ENCODE peak calls at places on chromosome 20, in four cellular contexts. L is K562, X is HepG2, Z is GM12878. Q is an unnamed sample.

GRCh38 chr20:10761232-10761631 is 87.4 kb upstream of the JAG1 start:
- DNase-seq in Z (no peak), L (no peak), X (peak), Q (no peak)

GRCh38 chr20:31517373-31517772 is 3.1 kb downstream of the HM13 start:
- DNase-seq in L (peak), Z (no peak), X (peak), Q (peak)

GRCh38 chr20:44083220-44083933 is 103.6 kb downstream of the JPH2 start:
- DNase-seq in X (no peak), L (no peak), Z (no peak), Q (peak)

GRCh38 chr20:58891076-58891685 is 38.7 kb downstream of the GNAS start:
- DNase-seq in X (no peak), Z (no peak), L (peak), Q (peak)

GRCh38 chr20:23403721-23404120 is 17.6 kb downstream of the NAPB start:
- DNase-seq in X (no peak), Z (no peak), L (no peak), Q (no peak)

GRCh38 chr20:58086763-58087566 is 141.5 kb downstream of the ANKRD60 start:
- DNase-seq in Z (no peak), L (peak), X (peak), Q (peak)

GRCh38 chr20:31862506-31862905 is 7.8 kb downstream of the DUSP15 start:
- DNase-seq in Z (no peak), X (no peak), L (no peak), Q (no peak)

GRCh38 chr20:54456423-54456822 is 19.0 kb upstream of the DOK5 start:
- DNase-seq in L (no peak), X (no peak), Z (no peak), Q (no peak)

GRCh38 chr20:62752181-62752670 is 43.6 kb downstream of the NTSR1 start:
- DNase-seq in X (no peak), L (peak), Z (no peak), Q (no peak)

GRCh38 chr20:54560357-54560756 is 85.0 kb downstream of the DOK5 start:
- DNase-seq in Z (no peak), L (no peak), X (no peak), Q (no peak)

GRCh38 chr20:57627972-57628650 is 7.9 kb upstream of the ZBP1 start:
- DNase-seq in L (no peak), Z (no peak), X (no peak), Q (no peak)

GRCh38 chr20:43460172-43460829 is 2.6 kb downstream of the SRSF6 start:
- DNase-seq in L (no peak), X (no peak), Z (no peak), Q (no peak)

GRCh38 chr20:1423625-1424106 is 30.8 kb upstream of the FKBP1A start:
- DNase-seq in L (peak), Z (no peak), X (peak), Q (no peak)

GRCh38 chr20:50943091-50943490 is 11.9 kb upstream of the ADNP start:
- DNase-seq in L (no peak), Z (no peak), X (no peak), Q (no peak)
- TF ChIP-seq RAD21 in L (no peak), Z (no peak), X (no peak), Q (no peak)

DNA sequence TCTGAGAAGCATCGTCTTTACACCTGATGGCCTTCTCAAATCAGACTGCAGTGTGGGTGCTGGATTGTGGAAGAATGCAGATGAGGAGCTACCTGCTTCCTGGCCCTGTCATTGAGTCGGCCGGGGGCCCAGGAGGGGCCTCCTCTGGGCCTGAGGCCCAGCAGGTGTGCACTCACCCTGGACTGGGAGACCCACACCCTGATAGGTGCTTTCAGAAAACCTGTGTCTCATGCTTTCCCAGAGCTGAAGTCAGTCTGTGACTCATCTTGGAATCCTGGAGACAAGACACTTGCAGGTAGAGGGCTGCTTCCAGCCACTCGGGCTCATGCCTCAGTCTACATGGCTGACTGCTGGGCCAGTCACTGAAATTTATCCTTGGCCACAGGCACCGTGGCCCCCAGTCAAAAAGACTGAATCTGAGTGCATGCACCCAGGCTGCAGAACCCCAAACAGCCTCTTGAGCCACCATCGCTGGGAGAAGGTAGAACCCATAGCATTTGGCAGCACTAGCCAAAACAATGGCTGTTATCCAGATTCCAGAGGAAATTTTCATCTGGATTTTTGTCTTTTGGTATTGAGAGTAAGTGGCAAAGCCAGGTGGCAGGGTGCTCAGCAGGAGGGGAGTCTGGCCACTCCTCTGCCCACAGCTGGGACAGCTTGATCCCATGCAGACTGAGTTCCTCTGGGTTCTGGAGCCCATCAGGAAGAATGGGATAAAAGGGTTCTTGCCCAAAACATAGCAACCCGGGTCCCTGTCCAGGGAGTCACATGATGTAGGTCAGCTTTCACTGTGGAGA is 182.0 kb upstream of the CST7 start:
- DNase-seq in L (no peak), X (no peak), Z (no peak), Q (no peak)
- TF ChIP-seq NFIC in L (no peak), X (no peak), Z (no peak), Q (no peak)

GRCh38 chr20:47784256-47784598 is 1.1 kb downstream of the SULF2 start:
- DNase-seq in X (no peak), L (no peak), Z (no peak), Q (no peak)

GRCh38 chr20:47781631-47782030 is 3.6 kb downstream of the SULF2 start:
- DNase-seq in X (no peak), Z (no peak), L (no peak), Q (peak)

GRCh38 chr20:47782091-47782490 is 3.2 kb downstream of the SULF2 start:
- DNase-seq in Z (no peak), L (no peak), X (no peak), Q (no peak)

GRCh38 chr20:47784599-47785320 is 521 bp downstream of the SULF2 start:
- DNase-seq in L (no peak), X (peak), Z (no peak), Q (peak)

DNA sequence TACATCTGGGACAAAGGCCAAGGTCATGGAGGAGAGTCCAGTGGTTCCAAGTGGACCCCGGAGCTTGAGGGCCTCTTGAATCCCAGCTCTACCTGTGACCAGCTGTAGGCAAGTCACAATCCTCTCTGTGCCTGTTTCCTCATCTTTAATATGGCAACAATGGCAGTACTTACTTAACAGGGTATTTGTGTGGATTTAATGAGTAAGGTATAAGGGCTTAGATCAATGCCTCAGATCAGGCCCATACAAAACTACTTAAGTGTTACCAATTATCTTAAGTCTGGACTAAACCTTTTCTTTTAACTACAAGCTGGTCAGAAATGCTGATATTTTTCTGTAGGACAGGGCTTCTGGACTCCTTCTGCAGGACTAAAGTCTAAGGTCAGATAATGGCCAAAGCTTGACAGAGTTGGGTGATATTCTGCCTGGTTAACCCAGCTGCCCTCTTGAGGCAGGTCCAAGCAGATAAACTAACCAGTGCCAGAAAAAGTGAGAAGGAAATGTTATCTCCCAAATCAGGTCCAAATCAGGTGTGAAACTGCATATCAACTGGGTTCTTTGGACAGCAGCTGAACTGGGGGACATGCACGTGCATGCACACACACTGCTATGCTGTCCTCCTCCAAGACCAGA is 2.2 kb downstream of the SULF2 start:
- DNase-seq in Z (no peak), L (no peak), X (peak), Q (no peak)
- TF ChIP-seq RAD21 in Z (no peak), L (no peak), X (peak), Q (peak)

GRCh38 chr20:64068381-64069208 is 5.6 kb downstream of the TCEA2 start:
- DNase-seq in Z (no peak), L (no peak), X (no peak), Q (no peak)
- TF ChIP-seq NFIC in Z (no peak), L (no peak), X (no peak), Q (no peak)

Q was measured in SK-N-SH.